ENCODE peak calls at places on chromosome 9, in six cellular contexts. J is progenitor cell of endocrine pancreas, W is HepG2, R is AG04449, P is GM23338, F is GM06990. T is an unnamed sample.

GRCh38 chr9:135707449-135708138 is 5.6 kb downstream of the KCNT1 start:
- DNase-seq in R (no peak), W (no peak), J (no peak), F (no peak), P (no peak), T (no peak)

GRCh38 chr9:4680750-4681149 is 1.4 kb downstream of the CDC37L1 start:
- DNase-seq in R (no peak), P (no peak), J (no peak), W (peak), F (no peak), T (no peak)

GRCh38 chr9:114275246-114275994 is 47.5 kb upstream of the ORM1 start:
- DNase-seq in R (no peak), W (no peak), P (no peak), F (no peak), J (no peak), T (no peak)

GRCh38 chr9:4016789-4017188 is 283.1 kb downstream of the GLIS3 start:
- DNase-seq in R (no peak), P (no peak), W (no peak), F (no peak), J (no peak), T (no peak)

GRCh38 chr9:89576404-89576824 is 28.4 kb upstream of the GADD45G start:
- DNase-seq in W (peak), P (peak), F (no peak), R (no peak), J (no peak), T (no peak)

GRCh38 chr9:19660019-19660418 is 128.8 kb downstream of the SLC24A2 start:
- DNase-seq in F (no peak), R (no peak), P (no peak), J (no peak), W (no peak), T (no peak)

GRCh38 chr9:19201899-19202891 is 28.3 kb upstream of the DENND4C start:
- DNase-seq in R (no peak), P (peak), J (peak), W (peak), F (no peak), T (no peak)

GRCh38 chr9:21638104-21638503 is 156.0 kb upstream of the IFNE start:
- DNase-seq in J (no peak), R (no peak), P (peak), W (no peak), F (no peak), T (no peak)

GRCh38 chr9:13568851-13569618 is 289.5 kb upstream of the MPDZ start:
- DNase-seq in P (peak), R (no peak), W (no peak), J (no peak), F (no peak), T (no peak)

GRCh38 chr9:135797507-135798302 is 95.7 kb downstream of the KCNT1 start:
- DNase-seq in P (peak), F (no peak), R (no peak), W (no peak), J (peak), T (no peak)

DNA sequence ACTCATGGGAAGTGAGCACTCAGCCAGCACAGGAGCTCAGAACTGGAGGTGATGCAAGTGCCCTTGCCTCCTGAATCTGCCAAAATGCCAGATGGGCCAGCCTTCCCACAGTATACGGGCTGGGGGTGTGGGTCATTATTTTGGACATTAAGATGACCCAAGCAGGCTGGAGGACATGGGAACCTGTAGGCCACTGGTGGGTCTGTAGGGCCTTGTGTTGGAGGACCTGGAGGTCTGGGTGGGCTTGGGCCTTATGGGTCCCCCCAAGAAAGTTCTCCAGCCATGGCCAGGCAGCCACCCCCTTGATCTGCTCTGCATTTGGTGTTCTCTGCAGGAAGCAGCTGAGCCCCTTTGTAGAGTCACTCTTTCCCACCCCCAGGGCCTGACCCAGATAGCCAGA is 71.0 kb upstream of the ANGPTL2 start:
- DNase-seq in P (no peak), J (no peak), R (no peak), F (no peak), W (no peak), T (no peak)
- TF ChIP-seq CTCF in P (no peak), J (no peak), R (no peak), F (no peak), W (no peak), T (no peak)

DNA sequence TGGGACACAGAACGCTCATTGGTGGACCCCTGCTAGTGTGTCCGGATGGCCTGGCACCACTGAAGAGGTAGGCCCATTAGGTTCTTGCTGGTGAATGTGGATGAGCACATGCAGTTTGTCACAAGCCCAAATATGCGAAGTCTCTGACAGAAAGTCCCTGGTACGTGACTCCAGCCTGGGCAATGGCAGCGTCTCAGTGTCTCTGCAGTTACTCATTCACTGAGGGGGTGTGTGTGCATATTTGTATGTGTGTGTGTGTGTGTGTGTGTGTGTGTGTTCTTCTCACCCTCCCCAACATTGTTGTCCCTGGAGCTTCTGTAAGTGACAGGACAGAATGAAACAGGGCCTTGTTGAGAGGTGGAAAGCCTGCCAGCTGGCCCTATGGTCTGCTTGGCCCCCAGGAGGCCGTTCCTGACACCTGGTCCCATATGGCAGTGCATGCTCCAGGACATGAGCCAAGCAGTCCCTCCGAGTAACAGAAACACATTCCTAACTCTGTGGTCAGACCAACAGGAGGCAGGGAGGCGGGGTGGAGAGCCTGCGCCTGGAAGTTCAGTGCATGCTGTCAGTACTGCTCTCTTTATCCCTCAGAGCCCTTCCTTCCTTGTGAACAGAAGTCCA is 169.9 kb downstream of the SLC28A3 start:
- DNase-seq in J (no peak), F (no peak), P (peak), R (peak), W (peak), T (no peak)
- TF ChIP-seq CTCF in J (no peak), F (no peak), P (no peak), R (peak), W (no peak), T (no peak)

DNA sequence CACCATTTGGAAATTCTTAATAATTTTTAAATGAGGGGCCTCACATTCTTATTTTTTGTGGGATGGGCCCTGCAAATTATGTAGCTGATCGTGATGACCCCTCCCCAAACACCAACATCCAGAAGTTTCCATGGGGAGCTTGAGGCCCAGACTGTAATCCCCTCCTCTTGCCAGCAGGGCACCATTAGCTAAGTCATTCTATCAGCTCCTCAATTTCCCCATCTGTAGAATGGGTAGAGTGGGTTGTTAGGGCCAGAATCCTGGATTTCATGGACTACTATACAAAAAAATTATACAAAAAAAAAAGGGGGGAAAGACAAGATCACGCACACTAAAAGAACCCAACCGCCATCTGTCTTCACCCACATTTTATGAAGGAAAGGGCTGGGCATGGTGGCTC is 38.4 kb downstream of the SHB start:
- DNase-seq in P (no peak), R (no peak), W (no peak), J (no peak), F (no peak), T (no peak)
- TF ChIP-seq CTCF in P (no peak), R (no peak), W (no peak), J (peak), F (peak), T (peak)

GRCh38 chr9:78783743-78784142 is 486.8 kb downstream of the PSAT1 start:
- DNase-seq in W (no peak), R (no peak), J (no peak), P (peak), F (no peak), T (no peak)
- TF ChIP-seq CTCF in W (no peak), R (no peak), J (peak), P (peak), F (peak), T (peak)

T was measured in GM12864.